ENCODE peak calls at places on chromosomes 13 and 19, in seven cellular contexts. S is foreskin fibroblast, F is heart left ventricle, W is fibroblast of mammary gland, B is mammary epithelial cell, R is uterus, I is cardiac muscle cell. Y is an unnamed sample.

GRCh38 chr13:112726018-112726767 is 36.4 kb downstream of the ATP11A start:
- DNase-seq in S (no peak), R (no peak), B (no peak), I (no peak), W (no peak), F (no peak), Y (no peak)

GRCh38 chr19:21143846-21144245 is 2.0 kb downstream of the ZNF431 start:
- DNase-seq in S (no peak), I (no peak), W (peak), B (peak), R (no peak), F (no peak), Y (no peak)

GRCh38 chr13:20363604-20364003 is 131.5 kb upstream of the GJB6 start:
- DNase-seq in R (no peak), F (no peak), W (peak), B (no peak), I (peak), S (no peak), Y (peak)

GRCh38 chr13:63481334-63481733 is 2065.7 kb upstream of the PCDH20 start:
- DNase-seq in R (no peak), I (peak), S (no peak), F (no peak), W (peak), B (no peak), Y (peak)

GRCh38 chr19:17775991-17776803 is 18.7 kb upstream of the B3GNT3 start:
- DNase-seq in R (no peak), I (peak), W (peak), S (no peak), F (no peak), B (no peak), Y (no peak)

GRCh38 chr19:40717325-40717879 is 490 bp downstream of the ITPKC start:
- DNase-seq in I (no peak), F (no peak), B (no peak), R (peak), W (peak), S (no peak), Y (peak)

GRCh38 chr13:33218020-33218419 is 67.5 kb downstream of the STARD13 start:
- DNase-seq in S (peak), W (no peak), F (no peak), B (peak), R (no peak), I (peak), Y (peak)

GRCh38 chr13:79741006-79741405 is 260.1 kb downstream of the NDFIP2 start:
- DNase-seq in B (no peak), F (no peak), I (peak), W (peak), R (no peak), S (peak), Y (peak)

GRCh38 chr19:46828484-46828883 is 22.2 kb downstream of the AP2S1 start:
- DNase-seq in B (no peak), S (no peak), F (no peak), R (no peak), W (peak), I (no peak), Y (no peak)

GRCh38 chr19:19606021-19606420 is 12.5 kb downstream of the PBX4 start:
- DNase-seq in B (peak), R (no peak), F (no peak), S (no peak), I (no peak), W (no peak), Y (no peak)

GRCh38 chr19:55383789-55384575 is at the start of gene TMEM238:
- DNase-seq in R (peak), S (peak), F (peak), B (peak), I (peak), W (peak), Y (peak)

DNA sequence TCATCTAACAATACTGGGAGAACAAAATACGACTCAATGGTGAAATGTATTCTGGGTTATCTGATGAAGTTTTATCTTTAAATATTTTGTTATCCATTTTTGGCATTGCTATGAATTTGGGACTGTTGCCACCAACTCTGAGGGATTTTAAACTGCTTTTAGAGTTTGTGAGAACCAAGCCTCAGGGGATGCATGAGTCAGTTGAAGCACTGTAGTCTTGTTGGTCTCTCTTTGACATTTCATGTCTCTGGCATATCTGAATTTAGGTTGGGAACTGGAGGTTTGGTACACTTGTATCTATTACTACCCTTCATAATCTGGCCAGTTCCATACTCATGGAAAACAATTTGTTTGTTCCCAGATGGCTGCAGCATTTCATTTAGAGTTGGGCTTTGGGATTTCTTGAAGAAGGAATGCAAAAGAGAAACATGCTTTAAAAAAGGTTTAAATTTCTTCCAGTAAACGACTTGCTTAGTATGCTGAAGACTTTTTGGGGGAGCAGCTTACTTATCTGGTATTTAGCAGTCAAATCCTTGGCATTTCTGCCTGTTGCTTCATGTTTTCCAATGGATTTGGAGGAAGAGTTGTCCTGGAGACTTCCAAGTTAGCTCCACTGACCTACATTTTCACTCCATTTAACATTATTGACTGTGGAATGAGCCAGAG is 28.9 kb downstream of the ARHGEF7 start:
- DNase-seq in I (no peak), F (no peak), R (no peak), S (no peak), W (peak), B (no peak), Y (no peak)
- H3K4me3 ChIP-seq in I (no peak), F (no peak), R (no peak), S (no peak), W (no peak), B (no peak), Y (no peak)

GRCh38 chr19:5864725-5865486 is 5.4 kb downstream of the FUT5 start:
- DNase-seq in W (no peak), R (no peak), B (no peak), S (no peak), I (no peak), F (no peak), Y (no peak)
- TF ChIP-seq CTCF in W (no peak), R (no peak), B (peak), S (no peak), I (peak), F (no peak), Y (peak)

GRCh38 chr19:50312967-50313811 is 16.0 kb downstream of the KCNC3 start:
- DNase-seq in F (no peak), R (no peak), W (no peak), I (no peak), S (no peak), B (no peak), Y (no peak)

GRCh38 chr19:50314724-50315700 is 14.2 kb downstream of the KCNC3 start:
- DNase-seq in R (no peak), I (no peak), S (no peak), F (no peak), W (no peak), B (no peak), Y (no peak)

GRCh38 chr19:50315773-50316448 is 13.3 kb downstream of the KCNC3 start:
- DNase-seq in F (no peak), B (no peak), R (no peak), I (no peak), S (no peak), W (no peak), Y (no peak)

GRCh38 chr19:50311723-50312635 is 17.2 kb downstream of the KCNC3 start:
- DNase-seq in W (no peak), B (no peak), S (no peak), I (peak), R (no peak), F (no peak), Y (no peak)

GRCh38 chr19:50313812-50314536 is 15.2 kb downstream of the KCNC3 start:
- DNase-seq in B (no peak), I (no peak), R (no peak), W (no peak), S (no peak), F (no peak), Y (no peak)
- H3K4me3 ChIP-seq in B (no peak), I (peak), R (no peak), W (no peak), S (no peak), F (no peak), Y (no peak)

GRCh38 chr13:30892966-30893365 is 13.1 kb upstream of the MEDAG start:
- DNase-seq in R (peak), W (peak), F (no peak), S (no peak), I (peak), B (no peak), Y (peak)
- TF ChIP-seq CTCF in R (peak), W (peak), F (no peak), S (peak), I (peak), B (peak), Y (peak)

GRCh38 chr13:110137677-110138008 is 169.3 kb downstream of the COL4A1 start:
- DNase-seq in I (peak), F (peak), R (no peak), B (no peak), S (no peak), W (peak), Y (no peak)

GRCh38 chr13:110136660-110137585 is 170.0 kb downstream of the COL4A1 start:
- DNase-seq in I (no peak), S (no peak), R (no peak), F (peak), W (no peak), B (no peak), Y (no peak)

GRCh38 chr13:110140099-110140498 is 166.9 kb downstream of the COL4A1 start:
- DNase-seq in I (no peak), R (no peak), F (no peak), W (no peak), B (no peak), S (no peak), Y (no peak)

GRCh38 chr13:110138009-110138699 is 168.8 kb downstream of the COL4A1 start:
- DNase-seq in S (peak), I (peak), R (peak), F (peak), B (peak), W (peak), Y (peak)

DNA sequence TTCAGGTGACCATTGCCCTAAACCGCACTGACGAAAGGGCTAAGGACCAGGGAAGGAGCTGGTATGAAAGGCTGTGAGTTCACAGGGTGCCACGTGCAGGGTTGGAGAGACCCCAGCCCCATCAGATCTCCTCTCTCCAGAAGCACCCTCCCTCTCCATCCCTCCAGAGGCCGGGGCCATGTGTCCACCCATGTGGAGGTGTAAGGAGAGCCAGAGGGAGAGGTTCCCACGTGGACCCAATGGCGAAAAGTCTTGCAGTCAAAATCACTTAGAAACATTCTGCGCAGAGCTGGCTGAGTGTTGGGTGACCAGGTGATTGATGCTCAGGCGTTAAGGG is 168.3 kb downstream of the COL4A1 start:
- DNase-seq in B (no peak), I (no peak), R (no peak), S (no peak), F (no peak), W (no peak), Y (no peak)
- H3K4me3 ChIP-seq in B (peak), I (peak), R (peak), S (peak), F (peak), W (peak), Y (peak)

GRCh38 chr19:13872695-13873389 is 4.1 kb upstream of the NANOS3 start:
- DNase-seq in B (no peak), F (no peak), I (no peak), S (no peak), R (no peak), W (no peak), Y (no peak)
- TF ChIP-seq CTCF in B (peak), F (no peak), I (peak), S (no peak), R (no peak), W (no peak), Y (no peak)